ENCODE peak calls at places on chromosomes 2 and 18, in four cellular contexts. X is A549; D is CD4-positive, alpha-beta T cell; N is H9. E is an unnamed sample.

GRCh38 chr2:177797808-177798207 is 274.8 kb downstream of the PDE11A start:
- DNase-seq in X (no peak), N (peak), D (no peak), E (no peak)

GRCh38 chr18:6069539-6069938 is 174.2 kb upstream of the TMEM200C start:
- DNase-seq in X (no peak), N (no peak), D (no peak), E (no peak)

GRCh38 chr18:54843302-54843701 is 15.0 kb downstream of the RAB27B start:
- DNase-seq in X (no peak), N (no peak), D (no peak), E (no peak)

GRCh38 chr2:45888167-45888566 is 236.7 kb downstream of the PRKCE start:
- DNase-seq in D (no peak), N (no peak), X (no peak), E (no peak)

GRCh38 chr18:2589345-2590060 is 18.1 kb downstream of the NDC80 start:
- DNase-seq in N (no peak), X (no peak), D (no peak), E (no peak)

GRCh38 chr2:159094173-159094737 is 125.8 kb downstream of the TANC1 start:
- DNase-seq in D (no peak), X (no peak), N (no peak), E (no peak)

GRCh38 chr2:1747065-1747941 is 3.0 kb upstream of the PXDN start:
- DNase-seq in D (no peak), X (no peak), N (peak), E (no peak)

GRCh38 chr2:23642516-23642915 is 257.5 kb downstream of the KLHL29 start:
- DNase-seq in D (no peak), N (no peak), X (no peak), E (no peak)

GRCh38 chr18:4433762-4434161 is 21.3 kb downstream of the DLGAP1 start:
- DNase-seq in D (no peak), N (no peak), X (no peak), E (no peak)

GRCh38 chr18:38415811-38416210 is 850.2 kb upstream of the CELF4 start:
- DNase-seq in D (no peak), X (no peak), N (no peak), E (no peak)

GRCh38 chr2:113720167-113720566 is 36.3 kb downstream of the SLC35F5 start:
- DNase-seq in D (no peak), N (no peak), X (peak), E (no peak)

GRCh38 chr18:12848405-12848804 is 35.6 kb downstream of the PTPN2 start:
- DNase-seq in X (no peak), D (no peak), N (no peak), E (no peak)

GRCh38 chr2:224904390-224904789 is 137.9 kb downstream of the DOCK10 start:
- DNase-seq in N (no peak), D (no peak), X (no peak), E (no peak)

GRCh38 chr2:83573060-83573459 is 886.0 kb downstream of the SUCLG1 start:
- DNase-seq in D (no peak), N (no peak), X (no peak), E (no peak)

GRCh38 chr2:217685255-217685605 is 317.6 kb downstream of the TNS1 start:
- DNase-seq in D (no peak), X (peak), N (no peak), E (no peak)

GRCh38 chr18:2572144-2572682 is 856 bp downstream of the NDC80 start:
- DNase-seq in N (no peak), D (no peak), X (no peak), E (no peak)

GRCh38 chr2:119941388-119941787 is 71.5 kb upstream of the EPB41L5 start:
- DNase-seq in X (no peak), N (no peak), D (no peak), E (no peak)

GRCh38 chr2:122390406-122390805 is 635.0 kb downstream of the TSN start:
- DNase-seq in D (no peak), X (no peak), N (no peak), E (no peak)

GRCh38 chr2:238135601-238136150 is 2.8 kb upstream of the KLHL30 start:
- DNase-seq in X (no peak), N (no peak), D (no peak), E (no peak)

GRCh38 chr2:73290049-73290839 is 3.1 kb downstream of the EGR4 start:
- DNase-seq in X (peak), D (no peak), N (peak), E (no peak)

GRCh38 chr2:211408485-211408884 is 852.1 kb downstream of the CPS1 start:
- DNase-seq in N (no peak), X (peak), D (no peak), E (no peak)

GRCh38 chr2:10813085-10813748 is 632 bp upstream of the PDIA6 start:
- DNase-seq in N (no peak), D (no peak), X (no peak), E (no peak)

GRCh38 chr2:228698963-228699362 is 517.5 kb upstream of the SPHKAP start:
- DNase-seq in X (no peak), N (no peak), D (no peak), E (no peak)

GRCh38 chr2:171139860-171140259 is 20.8 kb downstream of the TLK1 start:
- DNase-seq in N (peak), D (no peak), X (no peak), E (no peak)

GRCh38 chr2:10286216-10287037 is 16.3 kb upstream of the HPCAL1 start:
- DNase-seq in N (no peak), D (no peak), X (no peak), E (no peak)

GRCh38 chr18:62810682-62811081 is 95.3 kb downstream of the PHLPP1 start:
- DNase-seq in N (no peak), D (no peak), X (no peak), E (no peak)

GRCh38 chr2:170155723-170156253 is 22.2 kb upstream of the MYO3B start:
- DNase-seq in N (no peak), D (no peak), X (no peak), E (no peak)

GRCh38 chr2:96959406-96960110 is 26.8 kb downstream of the FAM178B start:
- DNase-seq in X (no peak), N (no peak), D (no peak), E (no peak)

GRCh38 chr2:221455214-221455613 is 116.9 kb downstream of the EPHA4 start:
- DNase-seq in D (no peak), X (no peak), N (no peak), E (no peak)

GRCh38 chr2:142462291-142462690 is 331.5 kb upstream of the LRP1B start:
- DNase-seq in D (no peak), N (no peak), X (no peak), E (no peak)

GRCh38 chr18:61892683-61893303 is at the start of gene RNF152:
- DNase-seq in X (peak), D (peak), N (peak), E (no peak)

GRCh38 chr2:237527241-237527640 is 39.1 kb upstream of the PRLH start:
- DNase-seq in D (no peak), X (no peak), N (no peak), E (no peak)

GRCh38 chr2:109475531-109476210 is 138.1 kb downstream of the SEPTIN10 start:
- DNase-seq in N (no peak), X (no peak), D (no peak), E (no peak)

GRCh38 chr2:237259201-237259600 is 154.8 kb downstream of the COL6A3 start:
- DNase-seq in N (no peak), X (no peak), D (no peak), E (no peak)

DNA sequence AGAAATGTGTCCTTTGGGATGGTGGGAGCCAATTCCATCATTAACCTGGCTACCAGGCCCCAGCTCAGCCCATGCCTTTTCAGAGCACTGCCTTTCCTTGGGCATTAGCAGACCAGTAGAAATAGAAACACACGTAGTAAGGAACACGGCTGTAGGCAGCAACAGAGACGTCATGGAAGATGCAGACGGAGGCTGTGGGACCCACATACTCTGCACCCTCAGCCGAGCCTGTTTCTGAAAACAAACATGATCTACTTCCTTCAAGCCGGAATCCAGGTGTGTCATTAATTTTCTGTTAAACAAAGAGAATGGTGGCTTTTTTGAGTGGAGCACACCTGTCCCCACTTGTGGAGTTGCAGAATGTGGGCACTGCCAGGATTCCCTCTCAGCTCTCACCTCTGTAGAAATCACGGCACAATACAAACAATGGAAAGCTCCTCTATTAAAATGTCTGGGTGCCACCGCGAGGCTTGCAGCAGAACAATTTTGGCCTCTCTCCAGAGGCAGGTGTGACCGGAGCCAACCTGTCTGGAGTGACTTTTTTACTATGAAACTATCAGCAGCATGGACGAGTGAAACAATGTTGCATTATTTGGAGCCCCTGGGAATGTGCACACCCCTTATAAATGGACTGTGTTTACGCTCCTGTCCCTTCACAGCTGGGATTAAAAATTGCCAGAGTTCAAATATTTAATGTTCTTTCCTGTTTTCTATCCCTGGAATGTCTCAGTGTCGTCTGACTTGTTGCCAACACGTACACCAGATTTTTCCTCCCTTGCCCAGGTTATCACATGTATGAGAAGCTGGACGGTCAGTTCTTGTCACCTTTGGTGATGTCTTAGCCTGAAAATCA is 31.7 kb downstream of the SPP2 start:
- DNase-seq in N (no peak), X (no peak), D (no peak), E (no peak)
- TF ChIP-seq CTCF in N (no peak), X (no peak), D (no peak), E (no peak)

GRCh38 chr2:99444222-99444621 is 45.6 kb downstream of the REV1 start:
- DNase-seq in D (no peak), N (no peak), X (no peak), E (no peak)

GRCh38 chr2:99445065-99445464 is 44.8 kb downstream of the REV1 start:
- DNase-seq in D (no peak), X (no peak), N (no peak), E (no peak)

GRCh38 chr2:99448556-99448955 is 41.3 kb downstream of the REV1 start:
- DNase-seq in X (no peak), D (no peak), N (no peak), E (no peak)

GRCh38 chr2:99439989-99440388 is 49.8 kb downstream of the REV1 start:
- DNase-seq in X (no peak), N (no peak), D (no peak), E (no peak)

DNA sequence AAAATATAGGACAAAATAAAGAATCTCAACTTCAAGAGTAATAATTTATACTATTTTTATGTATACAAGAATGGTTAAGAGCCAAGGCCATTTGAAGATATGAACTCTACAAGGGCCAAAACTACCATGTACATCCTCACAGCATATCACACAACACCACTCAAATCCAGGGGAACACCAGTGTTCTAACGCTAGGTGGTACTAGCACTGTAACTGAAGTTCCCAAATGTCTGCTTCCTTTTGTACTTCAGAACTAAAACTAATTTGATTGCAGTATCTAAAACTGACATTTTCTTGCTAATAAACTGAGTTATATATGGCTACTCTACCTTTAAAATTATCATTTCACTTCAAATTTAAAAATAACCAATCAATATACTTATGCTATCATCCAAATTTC is 47.0 kb downstream of the REV1 start:
- DNase-seq in X (no peak), D (no peak), N (no peak), E (no peak)
- TF ChIP-seq CTCF in X (peak), D (no peak), N (peak), E (no peak)

GRCh38 chr2:135043345-135043744 is 3.9 kb downstream of the MAP3K19 start:
- DNase-seq in X (no peak), D (no peak), N (no peak), E (no peak)
- TF ChIP-seq CTCF in X (peak), D (peak), N (peak), E (no peak)

GRCh38 chr18:42636309-42636708 is 479.2 kb downstream of the RIT2 start:
- DNase-seq in N (no peak), D (no peak), X (no peak), E (no peak)

GRCh38 chr18:42640160-42640559 is 475.3 kb downstream of the RIT2 start:
- DNase-seq in X (no peak), N (no peak), D (no peak), E (no peak)

GRCh38 chr18:42635378-42636048 is 480.0 kb downstream of the RIT2 start:
- DNase-seq in D (no peak), N (peak), X (no peak), E (no peak)
- TF ChIP-seq CTCF in D (no peak), N (peak), X (no peak), E (no peak)

DNA sequence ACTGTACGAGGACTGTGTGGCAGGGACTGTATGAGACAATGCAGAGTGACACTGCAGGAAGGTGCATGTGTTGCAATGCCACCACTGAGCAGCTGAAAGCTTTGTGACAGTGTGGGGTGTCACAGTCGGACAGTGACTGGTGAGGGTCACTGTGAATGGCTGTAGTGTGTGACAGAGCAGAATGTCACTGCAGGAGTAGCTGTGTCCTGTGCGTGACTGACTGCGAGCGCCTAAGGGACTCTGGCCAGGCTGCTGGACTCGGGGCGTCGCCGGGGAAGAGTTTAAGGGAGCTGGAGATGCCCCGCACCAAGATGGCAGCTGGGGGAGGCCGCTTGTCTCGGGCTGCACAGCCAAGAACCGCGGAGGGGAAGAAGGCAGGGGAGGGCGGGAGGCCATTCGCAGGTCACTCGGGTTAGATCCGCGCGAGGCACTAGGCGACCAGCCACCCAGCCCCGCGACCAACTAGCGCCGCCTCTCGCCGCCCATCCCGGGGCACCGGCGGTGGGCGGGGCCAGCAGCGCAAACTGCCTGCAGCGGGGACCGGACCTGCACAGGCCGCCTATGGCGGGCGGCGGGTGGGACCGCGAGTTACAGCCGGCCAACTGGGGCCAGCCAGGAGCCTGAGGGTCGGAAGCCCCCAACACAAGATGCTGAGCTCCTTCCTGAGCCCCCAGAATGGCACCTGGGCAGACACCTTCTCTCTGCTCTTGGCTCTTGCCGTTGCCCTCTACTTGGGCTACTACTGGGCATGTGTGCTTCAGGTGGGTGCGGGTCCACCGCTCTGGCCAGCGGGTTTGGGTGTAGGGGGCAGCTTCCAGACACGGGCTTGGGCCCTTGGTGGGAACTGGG is at the start of gene ABHD1:
- DNase-seq in N (peak), X (peak), D (peak), E (peak)
- TF ChIP-seq CTCF in N (no peak), X (no peak), D (no peak), E (no peak)

DNA sequence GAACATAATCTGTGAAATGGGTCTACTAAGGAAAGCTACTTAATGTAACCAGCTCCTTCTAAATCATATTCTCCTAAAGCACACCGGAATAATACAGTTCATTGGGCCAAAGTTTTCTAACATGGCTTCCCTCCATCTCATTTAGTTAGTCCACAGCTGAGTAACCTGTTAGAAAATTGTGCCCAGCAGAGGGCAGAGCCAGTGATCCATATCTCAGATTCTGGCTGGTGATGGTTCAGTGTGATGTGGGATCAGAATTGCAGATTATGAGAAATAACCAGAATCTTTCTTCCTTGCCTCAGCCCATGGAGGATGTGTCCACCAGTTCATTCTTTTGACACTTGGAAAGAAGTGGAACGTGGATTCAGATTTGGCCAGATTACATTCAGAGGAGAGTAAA is 9.4 kb upstream of the CTLA4 start:
- DNase-seq in N (no peak), X (no peak), D (no peak), E (no peak)
- TF ChIP-seq CTCF in N (peak), X (no peak), D (peak), E (no peak)

DNA sequence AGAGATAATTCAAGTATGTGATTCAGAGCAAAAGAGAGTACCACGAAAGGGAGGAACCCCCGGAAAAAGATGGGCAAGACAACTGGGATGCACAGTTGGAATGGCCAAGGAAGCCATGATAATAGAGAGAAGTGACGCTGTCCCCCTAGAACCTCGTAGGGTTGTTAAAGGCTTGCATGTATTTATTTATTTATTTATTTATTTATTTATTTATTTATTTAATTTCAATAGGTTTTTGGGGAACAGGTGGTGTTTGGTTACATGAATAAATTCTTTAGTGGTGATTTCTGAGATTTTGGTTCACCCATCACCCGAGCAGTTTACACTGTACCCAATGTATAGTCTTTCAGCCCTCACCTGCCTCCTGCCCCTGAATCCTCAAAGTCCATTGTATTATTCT is 11.5 kb upstream of the PDCL3 start:
- DNase-seq in X (no peak), N (no peak), D (no peak), E (no peak)
- TF ChIP-seq CTCF in X (no peak), N (no peak), D (no peak), E (no peak)

GRCh38 chr2:7724336-7724735 is 807.1 kb downstream of the RNF144A start:
- DNase-seq in X (no peak), N (no peak), D (no peak), E (no peak)

GRCh38 chr2:7726989-7727388 is 809.8 kb downstream of the RNF144A start:
- DNase-seq in X (no peak), D (no peak), N (no peak), E (no peak)

GRCh38 chr2:7722212-7722910 is 805.1 kb downstream of the RNF144A start:
- DNase-seq in D (no peak), N (no peak), X (no peak), E (no peak)

GRCh38 chr2:7725850-7726242 is 808.6 kb downstream of the RNF144A start:
- DNase-seq in X (no peak), N (no peak), D (no peak), E (no peak)

GRCh38 chr2:7725132-7725849 is 808.1 kb downstream of the RNF144A start:
- DNase-seq in D (no peak), N (no peak), X (no peak), E (no peak)
- TF ChIP-seq CTCF in D (no peak), N (no peak), X (peak), E (no peak)

DNA sequence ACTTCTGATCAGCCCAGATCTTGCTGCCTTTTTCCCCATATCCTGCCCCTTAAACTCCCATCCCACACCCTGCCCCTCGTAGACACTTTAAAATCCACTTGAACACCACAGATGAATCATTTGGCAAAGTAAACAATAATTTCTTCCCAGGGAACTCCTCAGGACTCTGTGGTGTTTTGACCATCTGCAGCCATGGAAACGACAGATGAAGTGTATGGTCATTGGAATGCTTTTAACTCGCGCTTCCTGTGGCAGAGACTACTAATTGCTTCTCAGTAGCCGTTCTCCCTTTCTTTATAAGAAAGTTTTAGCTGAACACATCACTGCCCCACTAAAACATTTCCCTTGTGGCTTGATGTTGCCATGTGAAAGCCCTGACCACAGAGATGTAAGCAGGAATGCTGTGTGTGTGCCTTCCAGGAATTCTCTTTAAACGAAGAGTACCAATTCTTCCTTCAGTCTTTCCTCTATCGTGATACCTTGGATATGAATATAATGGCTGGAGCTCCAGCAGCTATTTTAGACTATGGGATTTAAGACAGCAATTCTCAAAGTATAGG is 92.7 kb upstream of the PARD3B start:
- DNase-seq in D (no peak), N (peak), X (peak), E (no peak)
- TF ChIP-seq CTCF in D (no peak), N (no peak), X (no peak), E (no peak)

E was measured in activated B cell treated with CpG ODN at 0.5 μM for 24 hours.